ENCODE peak calls at places on chromosomes 7 and 10, in eight cellular contexts. S is iris pigment epithelial cell; Y is IMR-90; T is spleen; E is heart left ventricle; Z is MCF 10A; C is stimulated activated CD4-positive, alpha-beta T cell treated with anti-CD3 and anti-CD28 coated beads, Interleukin-1b, Interleukin-23, amount 100 ng/mL, for 48 hours; U is H54. M is an unnamed sample.
A peak's percentile ranks its signal among the peaks of the same experiment; 100 is the strongest.

GRCh38 chr10:5604236-5604925 is 62.0 kb downstream of the ASB13 start:
- DNase-seq in S (no peak), Y (no peak), T (peak; percentile 47), E (no peak), Z (no peak), C (no peak), U (no peak), M (no peak)

GRCh38 chr10:21424511-21424910 is 101.0 kb downstream of the SKIDA1 start:
- DNase-seq in S (no peak), Y (peak; percentile 61), T (no peak), E (no peak), Z (no peak), C (no peak), U (no peak), M (no peak)

GRCh38 chr10:29083096-29083495 is 205.8 kb upstream of the LYZL1 start:
- DNase-seq in S (no peak), Y (no peak), T (no peak), E (no peak), Z (no peak), C (no peak), U (no peak), M (no peak)

GRCh38 chr7:11168622-11169170 is 195.0 kb downstream of the PHF14 start:
- DNase-seq in S (no peak), Y (no peak), T (no peak), E (no peak), Z (no peak), C (no peak), U (no peak), M (no peak)

GRCh38 chr10:14812271-14812670 is 25.6 kb downstream of the CDNF start:
- DNase-seq in S (no peak), Y (peak; percentile 15), T (no peak), E (no peak), Z (no peak), C (no peak), U (peak; percentile 20), M (no peak)

GRCh38 chr7:80711521-80711920 is 73.1 kb downstream of the CD36 start:
- DNase-seq in S (no peak), Y (peak; percentile 73), T (no peak), E (no peak), Z (peak; percentile 30), C (no peak), U (peak; percentile 13), M (peak; percentile 49)

GRCh38 chr7:111438369-111439289 is 123.7 kb downstream of the IMMP2L start:
- DNase-seq in S (peak; percentile 87), Y (peak; percentile 84), T (no peak), E (no peak), Z (peak; percentile 40), C (no peak), U (peak; percentile 15), M (peak; percentile 52)

GRCh38 chr10:77004917-77005564 is 632.6 kb downstream of the KCNMA1 start:
- DNase-seq in S (peak; percentile 34), Y (peak; percentile 58), T (no peak), E (no peak), Z (peak; percentile 67), C (no peak), U (peak; percentile 36), M (peak; percentile 99)

GRCh38 chr7:133771778-133772421 is 355.2 kb upstream of the LRGUK start:
- DNase-seq in S (no peak), Y (no peak), T (no peak), E (no peak), Z (no peak), C (no peak), U (no peak), M (no peak)

GRCh38 chr7:148754912-148755311 is 56.2 kb downstream of the CUL1 start:
- DNase-seq in S (no peak), Y (no peak), T (no peak), E (no peak), Z (no peak), C (no peak), U (no peak), M (no peak)

GRCh38 chr10:68154211-68154497 is 44.9 kb downstream of the MYPN start:
- DNase-seq in S (peak; percentile 70), Y (peak; percentile 85), T (peak; percentile 80), E (peak; percentile 73), Z (no peak), C (no peak), U (peak; percentile 14), M (no peak)

GRCh38 chr10:44180321-44181154 is 204.4 kb downstream of the CXCL12 start:
- DNase-seq in S (peak; percentile 35), Y (peak; percentile 95), T (no peak), E (no peak), Z (peak; percentile 79), C (no peak), U (peak; percentile 17), M (peak; percentile 8)

GRCh38 chr7:132292803-132293202 is 283.5 kb downstream of the PLXNA4 start:
- DNase-seq in S (no peak), Y (no peak), T (no peak), E (no peak), Z (no peak), C (no peak), U (no peak), M (peak; percentile 41)